ENCODE peak calls at places on chromosomes 16 and 17, in seven cellular contexts. E, M, R, K, I, T and V are unnamed samples.

GRCh38 chr16:18788828-18789514 is 1.2 kb downstream of the RPS15A start:
- DNase-seq in E (no peak), M (no peak), R (no peak), K (no peak), I (no peak), T (no peak), V (no peak)

GRCh38 chr16:14354561-14355351 is 275.3 kb downstream of the PARN start:
- DNase-seq in E (no peak), M (peak), R (no peak), K (no peak), I (no peak), T (no peak), V (no peak)

GRCh38 chr17:33932996-33933395 is 322.1 kb upstream of the CCL2 start:
- DNase-seq in E (no peak), M (no peak), R (no peak), K (no peak), I (no peak), T (no peak), V (no peak)

GRCh38 chr17:56653877-56654276 is 60.4 kb downstream of the NOG start:
- DNase-seq in E (no peak), M (peak), R (no peak), K (peak), I (peak), T (peak), V (no peak)

GRCh38 chr17:39872700-39873099 is 4.7 kb downstream of the ZPBP2 start:
- DNase-seq in E (no peak), M (no peak), R (peak), K (peak), I (no peak), T (peak), V (no peak)

GRCh38 chr17:78990349-78991016 is 10.8 kb upstream of the LGALS3BP start:
- DNase-seq in E (peak), M (no peak), R (no peak), K (no peak), I (no peak), T (no peak), V (peak)

GRCh38 chr17:57665128-57665527 is 80.0 kb downstream of the CCDC182 start:
- DNase-seq in E (no peak), M (no peak), R (no peak), K (no peak), I (no peak), T (no peak), V (no peak)

GRCh38 chr16:67445441-67445912 is 14.6 kb downstream of the HSD11B2 start:
- DNase-seq in E (peak), M (no peak), R (no peak), K (no peak), I (no peak), T (no peak), V (peak)

GRCh38 chr16:61324044-61324443 is 712.2 kb downstream of the CDH8 start:
- DNase-seq in E (no peak), M (no peak), R (no peak), K (no peak), I (no peak), T (no peak), V (no peak)

GRCh38 chr16:81478876-81479496 is 34.4 kb downstream of the CMIP start:
- DNase-seq in E (no peak), M (no peak), R (no peak), K (no peak), I (no peak), T (no peak), V (peak)

GRCh38 chr16:17467923-17468540 is 2.7 kb downstream of the XYLT1 start:
- DNase-seq in E (peak), M (no peak), R (peak), K (peak), I (peak), T (no peak), V (peak)

GRCh38 chr17:70298929-70299529 is 129.7 kb downstream of the KCNJ2 start:
- DNase-seq in E (no peak), M (no peak), R (no peak), K (no peak), I (no peak), T (no peak), V (no peak)

GRCh38 chr17:12898110-12898509 is 108.8 kb downstream of the ARHGAP44 start:
- DNase-seq in E (no peak), M (no peak), R (no peak), K (no peak), I (no peak), T (no peak), V (no peak)

GRCh38 chr16:56606688-56607618 is 1.4 kb upstream of the MT2A start:
- DNase-seq in E (peak), M (no peak), R (peak), K (peak), I (no peak), T (peak), V (peak)

GRCh38 chr16:9567674-9568073 is 476.2 kb downstream of the HAPSTR1 start:
- DNase-seq in E (no peak), M (no peak), R (no peak), K (no peak), I (no peak), T (no peak), V (no peak)

GRCh38 chr16:58026139-58026704 is 668 bp downstream of the MMP15 start:
- DNase-seq in E (peak), M (no peak), R (no peak), K (no peak), I (peak), T (no peak), V (peak)

GRCh38 chr17:58702045-58702476 is 9.7 kb downstream of the RAD51C start:
- DNase-seq in E (no peak), M (no peak), R (no peak), K (no peak), I (no peak), T (no peak), V (no peak)